ENCODE peak calls at places on chromosomes 7 and 10, in five cellular contexts. H is K562, B is right cardiac atrium, U is lower leg skin, C is bronchial epithelial cell. A is an unnamed sample.

GRCh38 chr7:129951076-129952011 is 1.4 kb downstream of the UBE2H start:
- DNase-seq in H (peak; percentile 42), B (no peak), U (no peak), C (no peak), A (no peak)

GRCh38 chr10:71243756-71244637 is 31.6 kb downstream of the UNC5B start:
- DNase-seq in H (no peak), B (peak; percentile 66), U (peak; percentile 59), C (peak; percentile 88), A (peak; percentile 90)

GRCh38 chr7:112905413-112905812 is 115.2 kb upstream of the TMEM168 start:
- DNase-seq in H (no peak), B (no peak), U (no peak), C (no peak), A (no peak)

GRCh38 chr7:65325793-65326432 is 47.7 kb upstream of the ZNF92 start:
- DNase-seq in H (no peak), B (no peak), U (no peak), C (no peak), A (no peak)

GRCh38 chr7:134362587-134363483 is 46.1 kb upstream of the SLC35B4 start:
- DNase-seq in H (no peak), B (no peak), U (no peak), C (peak; percentile 55), A (peak; percentile 73)

GRCh38 chr7:96899108-96899507 is 106.2 kb upstream of the DLX6 start:
- DNase-seq in H (no peak), B (no peak), U (no peak), C (peak; percentile 32), A (no peak)

GRCh38 chr10:33134011-33134751 is 176.2 kb upstream of the ITGB1 start:
- DNase-seq in H (no peak), B (no peak), U (peak; percentile 70), C (peak; percentile 100), A (peak; percentile 100)

GRCh38 chr7:34019431-34019830 is 114.1 kb downstream of the BMPER start:
- DNase-seq in H (no peak), B (no peak), U (no peak), C (no peak), A (no peak)

GRCh38 chr10:48535416-48536225 is 69.3 kb downstream of the ARHGAP22 start:
- DNase-seq in H (no peak), B (no peak), U (no peak), C (no peak), A (no peak)

GRCh38 chr10:21171197-21171935 is 274.3 kb upstream of the NEBL start:
- DNase-seq in H (peak; percentile 58), B (no peak), U (no peak), C (no peak), A (no peak)

GRCh38 chr7:6417408-6417807 is 30.3 kb downstream of the DAGLB start:
- DNase-seq in H (no peak), B (no peak), U (no peak), C (no peak), A (no peak)

GRCh38 chr7:5234852-5235831 is 45.1 kb downstream of the WIPI2 start:
- DNase-seq in H (no peak), B (peak; percentile 9), U (no peak), C (peak; percentile 65), A (peak; percentile 21)

GRCh38 chr10:15189133-15189881 is 20.8 kb upstream of the NMT2 start:
- DNase-seq in H (no peak), B (no peak), U (no peak), C (no peak), A (no peak)

GRCh38 chr10:123565691-123566660 is 100.2 kb upstream of the GPR26 start:
- DNase-seq in H (no peak), B (no peak), U (no peak), C (no peak), A (no peak)

GRCh38 chr10:125152646-125153368 is 7.6 kb downstream of the CTBP2 start:
- DNase-seq in H (no peak), B (peak; percentile 85), U (no peak), C (no peak), A (no peak)

GRCh38 chr7:131556912-131557457 is 557 bp upstream of the PODXL start:
- DNase-seq in H (no peak), B (no peak), U (no peak), C (no peak), A (no peak)

GRCh38 chr7:55155351-55156117 is 136.7 kb downstream of the EGFR start:
- DNase-seq in H (no peak), B (no peak), U (no peak), C (no peak), A (no peak)

GRCh38 chr10:74145133-74145532 is 5.5 kb downstream of the AP3M1 start:
- DNase-seq in H (no peak), B (no peak), U (no peak), C (no peak), A (no peak)

DNA sequence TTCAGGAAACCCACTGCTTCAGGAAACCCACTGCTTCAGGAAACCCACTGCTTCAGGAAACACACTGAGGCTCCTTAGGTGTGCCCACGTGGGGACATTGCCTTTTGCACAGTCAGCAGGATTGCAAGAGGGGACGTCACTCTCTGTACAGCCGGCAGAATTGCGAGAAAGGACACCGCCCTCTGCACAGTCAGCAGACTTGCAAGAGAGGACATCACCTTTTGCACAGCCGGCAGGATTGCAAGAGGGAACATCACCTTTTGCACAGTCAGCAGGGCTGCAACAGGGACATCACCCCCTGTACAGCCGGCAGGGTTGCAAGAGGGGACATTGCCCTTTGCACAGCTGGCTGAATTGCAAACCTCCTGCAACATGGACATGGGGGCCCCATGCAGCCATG is 407.6 kb downstream of the GLRX3 start:
- DNase-seq in H (no peak), B (no peak), U (no peak), C (no peak), A (no peak)
- H3K4me3 ChIP-seq in H (no peak overlapping the region), B (no peak overlapping the region), U (no peak overlapping the region), C (no peak overlapping the region), A (no peak overlapping the region)

DNA sequence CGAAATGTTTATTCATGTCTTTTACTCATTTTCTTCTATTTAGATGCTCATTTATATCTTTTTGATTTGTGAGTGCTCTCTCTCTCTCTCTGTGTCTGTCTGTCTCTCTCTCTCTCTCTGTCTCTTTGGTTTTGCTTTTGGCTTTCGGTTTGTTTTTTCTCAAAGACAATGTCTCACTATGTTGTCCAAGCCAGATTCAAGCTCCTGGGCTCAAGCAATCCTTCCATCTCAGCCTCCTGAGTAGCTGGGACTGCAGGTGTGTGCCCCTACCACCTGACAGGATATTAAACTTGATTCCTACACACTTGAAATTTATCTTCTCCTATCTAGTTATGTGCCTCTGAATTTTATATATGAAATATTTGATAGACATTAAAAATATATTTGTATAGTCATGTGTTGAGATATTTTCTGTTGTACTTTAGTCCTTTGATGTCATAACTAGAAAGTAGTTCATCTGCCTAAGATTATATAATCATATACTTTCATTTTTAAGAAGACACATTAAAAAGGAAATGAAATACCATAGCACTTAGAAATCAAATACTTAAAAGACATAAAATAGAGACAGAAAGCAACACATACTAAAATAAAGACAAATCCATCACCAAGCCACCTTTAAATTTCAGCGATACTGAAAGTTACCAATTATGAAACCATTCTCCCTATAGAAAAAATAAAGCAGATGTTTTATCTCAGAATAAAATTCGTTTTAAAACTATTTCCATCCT is 68.1 kb upstream of the SFMBT2 start:
- DNase-seq in H (no peak), B (no peak), U (no peak), C (no peak), A (no peak)
- H3K4me3 ChIP-seq in H (no peak overlapping the region), B (no peak overlapping the region), U (no peak overlapping the region), C (no peak overlapping the region), A (no peak overlapping the region)

DNA sequence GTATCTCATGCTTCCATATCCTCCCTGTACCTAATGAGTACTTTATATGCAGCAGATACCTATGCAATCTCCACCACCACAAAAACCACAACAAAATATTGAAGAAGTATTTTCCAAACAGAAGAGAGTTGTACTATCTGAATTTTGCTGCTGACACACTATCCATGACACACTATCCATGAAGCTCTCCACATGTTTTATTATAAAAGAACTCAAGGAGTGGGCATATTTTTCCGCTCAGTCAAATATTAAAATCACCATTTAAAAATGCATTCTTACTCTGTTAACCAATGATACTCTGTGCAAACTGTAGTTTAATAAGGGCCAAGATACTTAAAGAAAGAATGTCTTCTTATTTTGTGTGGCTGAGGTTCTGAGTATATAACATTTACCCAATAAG is 2.8 kb downstream of the BET1 start:
- DNase-seq in H (no peak), B (no peak), U (no peak), C (no peak), A (no peak)
- H3K4me3 ChIP-seq in H (no peak overlapping the region), B (no peak overlapping the region), U (no peak overlapping the region), C (no peak overlapping the region), A (no peak overlapping the region)

GRCh38 chr7:74479961-74480829 is 26.5 kb downstream of the GTF2IRD1 start:
- DNase-seq in H (no peak), B (peak; percentile 92), U (peak; percentile 70), C (peak; percentile 63), A (peak; percentile 81)

GRCh38 chr7:74483402-74484336 is 30.0 kb downstream of the GTF2IRD1 start:
- DNase-seq in H (no peak), B (peak; percentile 56), U (no peak), C (peak; percentile 69), A (peak; percentile 54)

GRCh38 chr7:74482629-74483401 is 29.1 kb downstream of the GTF2IRD1 start:
- DNase-seq in H (no peak), B (peak; percentile 9), U (no peak), C (peak; percentile 83), A (peak; percentile 84)

GRCh38 chr7:74480861-74481417 is 27.2 kb downstream of the GTF2IRD1 start:
- DNase-seq in H (no peak), B (peak; percentile 70), U (peak; percentile 55), C (peak; percentile 33), A (peak; percentile 54)

DNA sequence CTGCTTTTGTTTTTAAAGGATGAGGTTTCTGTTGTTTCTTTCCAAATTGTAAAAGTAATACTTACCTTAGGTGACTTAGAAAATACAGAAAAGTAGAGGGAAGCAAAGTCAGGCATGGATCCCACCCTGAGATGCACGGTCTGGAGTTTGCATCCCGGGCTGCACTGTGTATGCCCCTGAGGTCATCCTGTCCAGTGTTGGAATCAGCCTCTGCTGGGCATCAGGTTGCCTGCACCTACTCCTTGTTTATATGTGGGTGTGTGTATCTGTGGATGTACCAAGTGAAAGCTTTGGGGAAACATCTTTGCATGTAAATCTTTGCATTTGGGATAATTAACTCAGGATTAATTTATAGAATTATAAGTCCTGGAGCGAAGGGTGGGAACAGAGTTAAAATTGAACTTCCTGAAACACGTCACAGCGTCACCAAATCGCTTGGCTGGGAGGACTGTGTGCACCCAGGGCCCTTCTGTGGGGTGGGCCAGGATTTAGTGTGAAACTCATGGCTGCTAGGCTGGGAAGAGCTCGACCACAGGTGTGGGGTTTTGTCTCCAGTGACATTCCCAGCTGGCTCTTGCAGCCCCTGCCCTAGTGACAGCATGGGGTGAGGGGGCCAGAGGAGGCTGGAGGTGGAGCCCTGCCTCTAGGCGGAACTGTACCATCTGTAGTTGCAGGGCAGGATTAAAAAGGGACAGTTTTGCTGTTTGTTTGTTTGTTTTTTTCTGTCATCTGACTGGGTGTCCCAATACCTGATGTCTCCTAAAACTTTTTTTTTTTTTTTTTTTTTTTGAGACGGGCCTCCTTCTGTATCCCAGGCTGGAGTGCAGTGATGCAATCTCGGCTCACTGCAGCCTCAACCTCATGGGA is 28.0 kb downstream of the GTF2IRD1 start:
- DNase-seq in H (no peak), B (peak; percentile 36), U (no peak), C (no peak), A (no peak)
- H3K4me3 ChIP-seq in H (no peak overlapping the region), B (no peak overlapping the region), U (no peak overlapping the region), C (no peak overlapping the region), A (no peak overlapping the region)

GRCh38 chr7:104299777-104300176 is 28.6 kb upstream of the LHFPL3 start:
- DNase-seq in H (no peak), B (no peak), U (no peak), C (no peak), A (no peak)
- H3K4me3 ChIP-seq in H (no peak overlapping the region), B (no peak overlapping the region), U (no peak overlapping the region), C (no peak overlapping the region), A (no peak overlapping the region)

A was measured in epithelial cell of esophagus.